ENCODE peak calls at places on chromosomes 11 and 22, in five cellular contexts. P is left ventricle myocardium inferior; R is epithelial cell of esophagus; H is A172; Y is activated T-helper 9 cell treated with anti-CD3 and anti-CD28 coated beads, Interleukin-2, amount 50 U/mL, for 16 hours. E is an unnamed sample.
A peak's percentile ranks its signal among the peaks of the same experiment; 100 is the strongest.

GRCh38 chr11:66007201-66007634 is 4.6 kb upstream of the CST6 start:
- DNase-seq in P (no peak), H (peak; percentile 39), R (no peak), Y (no peak), E (no peak)

GRCh38 chr11:20397281-20397680 is 9.8 kb downstream of the PRMT3 start:
- DNase-seq in Y (no peak), H (peak; percentile 55), P (no peak), R (peak; percentile 68), E (no peak)

GRCh38 chr11:113677648-113678047 is 28.5 kb downstream of the TMPRSS5 start:
- DNase-seq in Y (no peak), R (no peak), H (no peak), P (no peak), E (no peak)

GRCh38 chr11:3807856-3808845 is at the start of gene PGAP2:
- DNase-seq in P (peak; percentile 73), R (peak; percentile 79), H (peak; percentile 51), Y (peak; percentile 48), E (peak; percentile 62)

GRCh38 chr11:78564037-78564888 is 10.4 kb downstream of the NARS2 start:
- DNase-seq in P (no peak), H (peak; percentile 72), R (peak; percentile 69), Y (no peak), E (no peak)

GRCh38 chr11:18277560-18278271 is 11.7 kb downstream of the SAA1 start:
- DNase-seq in P (no peak), Y (no peak), H (no peak), R (no peak), E (no peak)

GRCh38 chr22:22030493-22031182 is 48.1 kb upstream of the TOP3B start:
- DNase-seq in P (peak; percentile 20), Y (no peak), R (peak; percentile 14), H (no peak), E (no peak)

GRCh38 chr11:27296406-27296994 is 66.5 kb downstream of the CCDC34 start:
- DNase-seq in R (peak; percentile 75), Y (no peak), P (no peak), H (peak; percentile 51), E (no peak)

GRCh38 chr11:9562716-9563115 is 10.8 kb upstream of the WEE1 start:
- DNase-seq in Y (no peak), P (no peak), H (no peak), R (peak; percentile 62), E (no peak)

GRCh38 chr22:41989246-41989645 is 9.3 kb upstream of the WBP2NL start:
- DNase-seq in P (no peak), R (no peak), Y (no peak), H (no peak), E (no peak)

GRCh38 chr11:112694813-112695212 is 266.4 kb upstream of the NCAM1 start:
- DNase-seq in P (no peak), Y (no peak), H (peak; percentile 55), R (peak; percentile 57), E (no peak)

GRCh38 chr11:112805658-112806057 is 155.6 kb upstream of the NCAM1 start:
- DNase-seq in R (no peak), Y (no peak), H (no peak), P (peak; percentile 43), E (no peak)

E was measured in T-helper 17 cell.